ENCODE peak calls at places on chromosomes 6 and 20, in ten cellular contexts. K is mucosa of gallbladder; Q is NCI-H1092; Y is SK-N-MC; G is adipocyte; M is stimulated activated CD8-positive, alpha-beta memory T cell treated with anti-CD3 and anti-CD28 coated beads, Interleukin-15, amount 100 ng/mL, for 24 hours; R is GM13976; E is NCI-H748 treated with DMSO at 0.1 percent for 48 hours; A is activated T-cell treated with anti-CD3 and anti-CD28 coated beads for 48 hours; P is activated naive CD4-positive, alpha-beta T cell. T is an unnamed sample.

GRCh38 chr6:24431045-24431451 is 28.3 kb downstream of the MRS2 start:
- DNase-seq in K (no peak), Q (peak; percentile 0), Y (peak; percentile 44), G (peak; percentile 75), M (no peak), R (peak; percentile 56), E (peak; percentile 62), A (no peak), P (no peak), T (peak; percentile 66)

GRCh38 chr6:89526563-89526869 is 93.6 kb downstream of the ANKRD6 start:
- DNase-seq in K (no peak), Q (no peak), Y (no peak), G (no peak), M (no peak), R (no peak), E (no peak), A (no peak), P (no peak), T (no peak)

GRCh38 chr6:85672623-85673022 is 29.9 kb upstream of the SYNCRIP start:
- DNase-seq in K (no peak), Q (no peak), Y (no peak), G (no peak), M (no peak), R (no peak), E (no peak), A (no peak), P (no peak), T (peak; percentile 50)

GRCh38 chr20:4667371-4667773 is 54.3 kb upstream of the PRND start:
- DNase-seq in K (no peak), Q (no peak), Y (no peak), G (no peak), M (no peak), R (no peak), E (no peak), A (no peak), P (no peak), T (no peak)

GRCh38 chr6:138736640-138737039 is 36.9 kb upstream of the CCDC28A start:
- DNase-seq in K (no peak), Q (no peak), Y (no peak), G (no peak), M (no peak), R (no peak), E (no peak), A (no peak), P (no peak), T (no peak)

GRCh38 chr20:61527626-61528025 is 275.6 kb downstream of the CDH4 start:
- DNase-seq in K (no peak), Q (no peak), Y (no peak), G (no peak), M (no peak), R (no peak), E (no peak), A (no peak), P (no peak), T (no peak)

GRCh38 chr6:31156647-31157046 is 955 bp downstream of the CCHCR1 start:
- DNase-seq in K (no peak), Q (no peak), Y (no peak), G (no peak), M (no peak), R (no peak), E (no peak), A (no peak), P (no peak), T (no peak)

GRCh38 chr20:61407561-61407960 is 155.5 kb downstream of the CDH4 start:
- DNase-seq in K (no peak), Q (no peak), Y (no peak), G (no peak), M (no peak), R (no peak), E (no peak), A (no peak), P (no peak), T (no peak)

GRCh38 chr6:14975124-14975815 is 270.6 kb upstream of the JARID2 start:
- DNase-seq in K (no peak), Q (no peak), Y (peak; percentile 32), G (no peak), M (no peak), R (no peak), E (no peak), A (no peak), P (no peak), T (no peak)

GRCh38 chr20:397432-398237 is 10.5 kb upstream of the RBCK1 start:
- DNase-seq in K (no peak), Q (no peak), Y (no peak), G (no peak), M (no peak), R (no peak), E (no peak), A (no peak), P (no peak), T (no peak)

GRCh38 chr6:11869656-11870340 is 91.2 kb upstream of the ADTRP start:
- DNase-seq in K (no peak), Q (no peak), Y (no peak), G (peak; percentile 74), M (no peak), R (no peak), E (no peak), A (no peak), P (no peak), T (no peak)

GRCh38 chr6:49772296-49772695 is 14.8 kb downstream of the PGK2 start:
- DNase-seq in K (no peak), Q (no peak), Y (no peak), G (no peak), M (no peak), R (no peak), E (no peak), A (no peak), P (no peak), T (no peak)

GRCh38 chr6:111119550-111120329 is 32.4 kb downstream of the SLC16A10 start:
- DNase-seq in K (no peak), Q (no peak), Y (no peak), G (no peak), M (no peak), R (no peak), E (no peak), A (no peak), P (no peak), T (no peak)

GRCh38 chr6:80460396-80460912 is 354.0 kb downstream of the BCKDHB start:
- DNase-seq in K (no peak), Q (no peak), Y (no peak), G (peak; percentile 28), M (no peak), R (no peak), E (no peak), A (no peak), P (no peak), T (no peak)

GRCh38 chr20:35823937-35824336 is 52.1 kb downstream of the PHF20 start:
- DNase-seq in K (no peak), Q (no peak), Y (no peak), G (no peak), M (no peak), R (no peak), E (no peak), A (no peak), P (no peak), T (no peak)

GRCh38 chr20:50559856-50560623 is 49.9 kb downstream of the PTPN1 start:
- DNase-seq in K (no peak), Q (no peak), Y (no peak), G (no peak), M (no peak), R (no peak), E (no peak), A (no peak), P (no peak), T (no peak)

GRCh38 chr6:32192608-32193039 is at the start of gene GPSM3:
- DNase-seq in K (no peak), Q (no peak), Y (peak; percentile 91), G (no peak), M (no peak), R (no peak), E (no peak), A (no peak), P (peak; percentile 55), T (peak; percentile 68)

GRCh38 chr6:119077643-119078448 is 618 bp downstream of the FAM184A start:
- DNase-seq in K (no peak), Q (no peak), Y (no peak), G (peak; percentile 5), M (peak; percentile 11), R (peak; percentile 36), E (peak; percentile 29), A (peak; percentile 42), P (peak; percentile 53), T (peak; percentile 85)